ENCODE peak calls at places on chromosomes 11 and 22, in seven cellular contexts. H is bronchial epithelial cell; A is activated CD4-positive, alpha-beta T cell treated with anti-CD3 and anti-CD28 coated beads for 36 hours; L is cardiac muscle cell; B is ACHN; Z is mucosa of gallbladder; W is HuH-7. S is an unnamed sample.

GRCh38 chr11:118666331-118666730 is 13.1 kb downstream of the TREH start:
- DNase-seq in H (no peak), A (no peak), L (no peak), B (no peak), Z (no peak), W (no peak), S (no peak)

GRCh38 chr11:113690619-113691569 is 15.2 kb downstream of the TMPRSS5 start:
- DNase-seq in H (peak), A (peak), L (peak), B (peak), Z (peak), W (peak), S (peak)

GRCh38 chr11:69013009-69013951 is at the start of gene MRGPRF:
- DNase-seq in H (no peak), A (peak), L (peak), B (peak), Z (peak), W (no peak), S (peak)

GRCh38 chr11:74755395-74755995 is 6.8 kb downstream of the RNF169 start:
- DNase-seq in H (peak), A (no peak), L (no peak), B (no peak), Z (no peak), W (no peak), S (no peak)

GRCh38 chr11:249062-249461 is 12.3 kb downstream of the PSMD13 start:
- DNase-seq in H (no peak), A (no peak), L (no peak), B (no peak), Z (no peak), W (no peak), S (no peak)

GRCh38 chr22:46935506-46936377 is 173.3 kb downstream of the TBC1D22A start:
- DNase-seq in H (no peak), A (no peak), L (no peak), B (no peak), Z (peak), W (peak), S (no peak)

GRCh38 chr22:44947029-44947428 is 62.8 kb downstream of the PHF21B start:
- DNase-seq in H (no peak), A (no peak), L (no peak), B (no peak), Z (no peak), W (no peak), S (no peak)

GRCh38 chr11:26333906-26334305 is 2.0 kb downstream of the ANO3 start:
- DNase-seq in H (peak), A (no peak), L (peak), B (no peak), Z (no peak), W (no peak), S (no peak)

GRCh38 chr11:7098235-7098832 is 9.5 kb downstream of the RBMXL2 start:
- DNase-seq in H (peak), A (no peak), L (peak), B (peak), Z (no peak), W (peak), S (peak)

GRCh38 chr11:72831521-72832300 is 17.5 kb downstream of the ATG16L2 start:
- DNase-seq in H (peak), A (peak), L (peak), B (peak), Z (peak), W (peak), S (peak)

GRCh38 chr11:102850973-102851745 is 7.8 kb upstream of the MMP3 start:
- DNase-seq in H (peak), A (no peak), L (peak), B (peak), Z (no peak), W (no peak), S (no peak)

GRCh38 chr22:44020981-44021380 is 3.1 kb upstream of the PARVB start:
- DNase-seq in H (peak), A (no peak), L (no peak), B (no peak), Z (no peak), W (no peak), S (peak)

GRCh38 chr22:49469896-49470740 is 357.6 kb downstream of the BRD1 start:
- DNase-seq in H (no peak), A (no peak), L (no peak), B (no peak), Z (no peak), W (no peak), S (peak)

GRCh38 chr22:50525991-50526848 is 822 bp upstream of the SCO2 start:
- DNase-seq in H (peak), A (peak), L (peak), B (peak), Z (peak), W (peak), S (peak)

GRCh38 chr11:638616-639323 is 1.7 kb downstream of the DRD4 start:
- DNase-seq in H (no peak), A (no peak), L (no peak), B (no peak), Z (no peak), W (no peak), S (peak)

GRCh38 chr11:93743316-93743715 is 1.8 kb downstream of the C11orf54 start:
- DNase-seq in H (no peak), A (no peak), L (no peak), B (no peak), Z (no peak), W (no peak), S (peak)

GRCh38 chr22:46090631-46091201 is 59.6 kb upstream of the PPARA start:
- DNase-seq in H (peak), A (no peak), L (no peak), B (no peak), Z (no peak), W (no peak), S (no peak)

GRCh38 chr22:23395476-23396361 is 184.4 kb downstream of the IGLL1 start:
- DNase-seq in H (no peak), A (no peak), L (no peak), B (no peak), Z (no peak), W (no peak), S (no peak)

GRCh38 chr22:17501679-17502285 is 61.5 kb upstream of the SLC25A18 start:
- DNase-seq in H (peak), A (peak), L (peak), B (peak), Z (peak), W (peak), S (peak)

GRCh38 chr22:38569181-38569971 is 607 bp downstream of the DMC1 start:
- DNase-seq in H (no peak), A (no peak), L (no peak), B (no peak), Z (peak), W (no peak), S (peak)

GRCh38 chr11:75555079-75555811 is 6.8 kb upstream of the SERPINH1 start:
- DNase-seq in H (no peak), A (no peak), L (no peak), B (no peak), Z (no peak), W (no peak), S (no peak)

GRCh38 chr22:35409783-35410662 is 10.1 kb downstream of the MCM5 start:
- DNase-seq in H (no peak), A (peak), L (peak), B (no peak), Z (peak), W (no peak), S (no peak)

GRCh38 chr11:61639816-61640443 is 40.3 kb upstream of the DAGLA start:
- DNase-seq in H (peak), A (peak), L (peak), B (no peak), Z (no peak), W (no peak), S (no peak)

GRCh38 chr11:129190087-129190486 is 2.0 kb downstream of the ARHGAP32 start:
- DNase-seq in H (peak), A (no peak), L (peak), B (no peak), Z (peak), W (no peak), S (no peak)

GRCh38 chr11:61080526-61080925 is 21.8 kb upstream of the CD5 start:
- DNase-seq in H (no peak), A (peak), L (no peak), B (no peak), Z (no peak), W (no peak), S (no peak)

GRCh38 chr11:118338637-118339061 is 3.9 kb downstream of the CD3D start:
- DNase-seq in H (peak), A (peak), L (peak), B (no peak), Z (peak), W (peak), S (peak)

GRCh38 chr11:71186861-71187260 is 65.5 kb downstream of the SHANK2 start:
- DNase-seq in H (no peak), A (no peak), L (no peak), B (no peak), Z (no peak), W (no peak), S (no peak)

GRCh38 chr11:38867338-38867737 is 2269.3 kb upstream of the RAG2 start:
- DNase-seq in H (no peak), A (no peak), L (no peak), B (no peak), Z (no peak), W (no peak), S (no peak)

GRCh38 chr11:7278314-7278917 is 26.7 kb downstream of the SYT9 start:
- DNase-seq in H (peak), A (peak), L (peak), B (peak), Z (no peak), W (peak), S (peak)

GRCh38 chr11:31764186-31764730 is 46.9 kb downstream of the PAX6 start:
- DNase-seq in H (no peak), A (no peak), L (no peak), B (no peak), Z (no peak), W (no peak), S (no peak)